ENCODE peak calls at places on chromosomes 5 and 9, in seven cellular contexts. S, N, K, A, T, L and I are unnamed samples.

GRCh38 chr5:34923694-34924461 is 5.5 kb upstream of the DNAJC21 start:
- DNase-seq in T (peak; percentile 20), N (no peak), L (no peak), S (no peak), A (no peak), K (no peak), I (no peak)

GRCh38 chr5:181167814-181168488 is 20.6 kb downstream of the OR2V2 start:
- DNase-seq in A (no peak), N (no peak), T (peak; percentile 59), S (no peak), K (no peak), L (no peak), I (no peak)

GRCh38 chr9:72894342-72894741 is 58.5 kb downstream of the ALDH1A1 start:
- DNase-seq in K (no peak), S (no peak), L (no peak), T (no peak), A (no peak), N (no peak), I (no peak)

GRCh38 chr9:12689233-12689632 is 4.0 kb upstream of the TYRP1 start:
- DNase-seq in N (no peak), K (no peak), T (no peak), L (no peak), A (no peak), S (no peak), I (no peak)

GRCh38 chr9:38092200-38092524 is 23.1 kb upstream of the SHB start:
- DNase-seq in A (peak; percentile 76), K (no peak), S (no peak), T (no peak), L (no peak), N (no peak), I (no peak)

GRCh38 chr9:1927546-1927945 is 87.6 kb upstream of the SMARCA2 start:
- DNase-seq in L (no peak), T (no peak), A (no peak), K (no peak), N (no peak), S (no peak), I (no peak)

GRCh38 chr9:2985343-2985742 is 141.4 kb upstream of the PUM3 start:
- DNase-seq in N (no peak), S (no peak), A (no peak), K (no peak), L (no peak), T (no peak), I (no peak)

GRCh38 chr9:27473135-27473534 is 51.0 kb upstream of the IFNK start:
- DNase-seq in K (no peak), S (no peak), L (no peak), A (peak; percentile 88), T (no peak), N (peak; percentile 44), I (peak; percentile 81)

GRCh38 chr9:124452841-124453585 is 2.8 kb downstream of the ADGRD2 start:
- DNase-seq in K (no peak), A (no peak), S (no peak), N (no peak), L (no peak), T (peak; percentile 55), I (no peak)

GRCh38 chr5:59810041-59810440 is 83.5 kb downstream of the PDE4D start:
- DNase-seq in A (peak; percentile 94), L (peak; percentile 31), T (peak; percentile 60), S (peak; percentile 59), K (peak; percentile 40), N (peak; percentile 76), I (peak; percentile 70)
- TF ChIP-seq CTCF in A (no peak), L (peak; percentile 96), T (peak; percentile 94), S (peak; percentile 89), K (peak; percentile 96), N (peak; percentile 86), I (peak; percentile 92)

GRCh38 chr9:112762726-112763518 is 12.4 kb downstream of the SNX30 start:
- DNase-seq in T (no peak), K (no peak), S (no peak), A (peak; percentile 52), N (no peak), L (no peak), I (no peak)
- TF ChIP-seq CTCF in T (no peak), K (no peak), S (no peak), A (no peak), N (no peak), L (no peak), I (no peak)

DNA sequence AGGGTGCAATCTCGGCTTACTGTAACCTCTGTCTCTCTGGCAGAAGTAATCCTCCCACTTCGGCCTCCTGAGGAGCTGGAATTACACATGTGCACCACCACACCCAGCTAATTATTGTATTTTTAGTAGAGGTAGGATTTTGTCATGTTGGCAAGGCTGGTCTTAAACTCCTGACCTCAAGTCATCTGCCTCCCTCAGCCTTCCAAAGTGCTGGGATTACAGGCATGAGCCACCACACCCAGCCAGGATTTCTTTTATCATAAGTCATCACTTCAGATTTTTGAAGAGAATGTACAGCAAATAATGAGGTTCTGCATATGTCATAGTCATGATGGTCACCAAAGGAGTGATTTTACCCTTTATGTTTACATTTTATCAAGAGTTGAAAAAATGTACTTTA is 108.1 kb downstream of the GCNT1 start:
- DNase-seq in A (no peak), L (no peak), N (no peak), S (no peak), K (no peak), T (no peak), I (no peak)
- TF ChIP-seq CTCF in A (no peak), L (no peak), N (no peak), S (no peak), K (no peak), T (no peak), I (no peak)

GRCh38 chr9:96875460-96876142 is 21.3 kb upstream of the ZNF782 start:
- DNase-seq in T (peak; percentile 93), K (peak; percentile 11), S (peak; percentile 42), A (no peak), L (peak; percentile 15), N (peak; percentile 74), I (peak; percentile 32)
- TF ChIP-seq CTCF in T (peak; percentile 62), K (no peak), S (no peak), A (no peak), L (no peak), N (peak; percentile 32), I (peak; percentile 9)

GRCh38 chr5:126594676-126595485 is at the start of gene ALDH7A1:
- DNase-seq in L (peak; percentile 13), K (peak; percentile 30), T (peak; percentile 97), A (peak; percentile 97), N (peak; percentile 90), S (peak; percentile 63), I (peak; percentile 93)
- TF ChIP-seq CTCF in L (no peak), K (no peak), T (peak; percentile 27), A (no peak), N (peak; percentile 28), S (no peak), I (peak; percentile 26)